ENCODE peak calls at places on chromosomes 12 and 14, in four cellular contexts. Q is SK-N-SH, L is GM06990, C is fibroblast of lung. W is an unnamed sample.

GRCh38 chr12:76533331-76533730 is 26.2 kb downstream of the OSBPL8 start:
- DNase-seq in Q (no peak), L (no peak), C (no peak), W (no peak)

GRCh38 chr12:113713156-113713555 is 241.5 kb upstream of the LHX5 start:
- DNase-seq in Q (no peak), L (no peak), C (no peak), W (no peak)

GRCh38 chr12:77940011-77940423 is 109.3 kb downstream of the NAV3 start:
- DNase-seq in Q (no peak), L (no peak), C (peak), W (peak)

GRCh38 chr12:53840316-53840715 is 88.5 kb upstream of the CISTR start:
- DNase-seq in Q (no peak), L (no peak), C (no peak), W (no peak)

GRCh38 chr14:52146504-52146903 is 77.6 kb upstream of the NID2 start:
- DNase-seq in Q (no peak), L (no peak), C (peak), W (no peak)

GRCh38 chr12:102871014-102871413 is 46.0 kb downstream of the PAH start:
- DNase-seq in Q (no peak), L (no peak), C (no peak), W (no peak)

GRCh38 chr14:80117876-80118275 is 93.4 kb downstream of the DIO2 start:
- DNase-seq in Q (no peak), L (no peak), C (no peak), W (no peak)

GRCh38 chr12:9615420-9616135 is 7.9 kb upstream of the KLRB1 start:
- DNase-seq in Q (no peak), L (no peak), C (no peak), W (peak)

GRCh38 chr14:68554231-68554630 is 238.6 kb downstream of the ZFP36L1 start:
- DNase-seq in Q (no peak), L (no peak), C (no peak), W (no peak)

GRCh38 chr12:120422892-120423456 is 14.9 kb upstream of the COX6A1 start:
- DNase-seq in Q (no peak), L (no peak), C (no peak), W (no peak)

GRCh38 chr12:108309674-108310312 is 29.3 kb downstream of the CMKLR1 start:
- DNase-seq in Q (no peak), L (peak), C (no peak), W (peak)

DNA sequence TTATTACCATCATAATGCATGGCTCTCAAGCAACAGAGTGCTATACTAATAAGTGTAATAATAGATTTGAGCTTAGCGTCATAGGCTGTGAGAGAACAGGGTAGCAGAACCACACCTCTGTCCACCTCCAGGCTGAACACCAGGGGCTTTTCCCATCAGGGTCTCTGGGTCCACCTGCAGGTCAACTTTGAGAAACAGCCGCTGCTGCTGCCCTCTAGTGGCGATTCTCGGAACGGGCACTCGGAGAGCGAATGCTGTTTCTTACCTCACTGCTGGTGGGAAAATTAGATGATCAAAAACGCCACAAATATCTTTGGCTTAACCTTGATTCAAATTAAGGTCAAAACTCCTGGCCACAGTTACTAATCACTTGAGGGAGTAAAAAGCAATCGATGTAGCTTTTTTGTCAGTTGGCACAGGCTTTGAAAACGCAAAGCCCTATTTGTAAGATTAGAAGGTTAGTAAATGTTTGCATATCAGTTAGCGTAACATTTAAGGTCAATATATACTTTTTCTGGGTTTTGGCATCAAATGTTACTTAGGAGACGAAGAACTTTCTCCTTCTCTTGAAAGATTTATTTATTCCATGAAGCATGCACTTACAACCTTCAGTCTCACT is 127.9 kb upstream of the TMEM132D start:
- DNase-seq in Q (peak), L (peak), C (no peak), W (peak)
- TF ChIP-seq CTCF in Q (peak), L (peak), C (peak), W (peak)

GRCh38 chr12:22722779-22723178 is 97.8 kb downstream of the ETNK1 start:
- DNase-seq in Q (no peak), L (no peak), C (no peak), W (no peak)
- TF ChIP-seq CTCF in Q (no peak), L (no peak), C (no peak), W (no peak)

GRCh38 chr12:41552507-41553047 is 364.5 kb downstream of the PDZRN4 start:
- DNase-seq in Q (no peak), L (no peak), C (no peak), W (no peak)

GRCh38 chr12:41563044-41563443 is 374.9 kb downstream of the PDZRN4 start:
- DNase-seq in Q (no peak), L (no peak), C (no peak), W (no peak)

GRCh38 chr12:41556176-41556575 is 368.1 kb downstream of the PDZRN4 start:
- DNase-seq in Q (no peak), L (no peak), C (no peak), W (no peak)

DNA sequence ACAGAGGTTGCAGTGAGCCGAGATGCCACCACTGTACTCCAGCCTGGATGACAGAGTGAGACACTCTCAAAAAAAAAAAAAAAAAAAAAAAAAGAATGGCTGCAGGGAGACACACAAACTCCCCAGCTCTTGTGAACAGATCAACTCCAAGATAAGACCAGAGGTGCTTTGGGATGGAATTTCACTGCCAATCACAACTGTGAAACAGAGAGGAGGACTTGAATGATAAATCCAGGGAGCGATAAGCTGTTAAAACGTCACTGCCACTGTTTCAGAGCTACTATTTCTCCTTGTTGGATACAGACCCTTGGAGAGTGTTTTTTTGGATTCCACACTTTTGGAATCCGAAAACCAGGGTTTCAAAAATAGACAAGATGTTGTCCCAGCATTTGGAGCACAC is 369.0 kb downstream of the PDZRN4 start:
- DNase-seq in Q (no peak), L (no peak), C (no peak), W (no peak)
- TF ChIP-seq CTCF in Q (no peak), L (no peak), C (no peak), W (no peak)

GRCh38 chr12:92064420-92064819 is 81.2 kb downstream of the BTG1 start:
- DNase-seq in Q (no peak), L (no peak), C (peak), W (no peak)
- TF ChIP-seq CTCF in Q (no peak), L (no peak), C (no peak), W (no peak)

GRCh38 chr14:103296987-103297386 is 37.0 kb upstream of the EIF5 start:
- DNase-seq in Q (peak), L (no peak), C (no peak), W (no peak)
- TF ChIP-seq CTCF in Q (no peak), L (no peak), C (peak), W (no peak)